ENCODE peak calls at places on chromosomes 13 and 19, in five cellular contexts. L, F, G, K and D are unnamed samples. For H3K4me1, the result is how much of the 10 kb centered on the place peaks cover.

GRCh38 chr13:75739244-75739868 is 103.2 kb downstream of the LMO7 start:
- DNase-seq in L (no peak), F (no peak), G (no peak), K (no peak), D (no peak)

GRCh38 chr13:112078216-112078615 is 11.3 kb downstream of the SOX1 start:
- DNase-seq in L (peak), F (no peak), G (no peak), K (no peak), D (no peak)

GRCh38 chr19:13984186-13984585 is 21.9 kb downstream of the RFX1 start:
- DNase-seq in L (peak), F (no peak), G (no peak), K (no peak), D (no peak)

GRCh38 chr19:1855040-1855827 is 7.0 kb upstream of the REXO1 start:
- DNase-seq in L (peak), F (peak), G (peak), K (peak), D (peak)

GRCh38 chr13:111183959-111184684 is 69.0 kb downstream of the ARHGEF7 start:
- DNase-seq in L (no peak), F (no peak), G (no peak), K (no peak), D (no peak)

GRCh38 chr13:106243011-106243410 is 292.5 kb downstream of the EFNB2 start:
- DNase-seq in L (no peak), F (no peak), G (no peak), K (no peak), D (no peak)

GRCh38 chr19:40453151-40453735 is 9.1 kb upstream of the SERTAD3 start:
- DNase-seq in L (no peak), F (no peak), G (no peak), K (no peak), D (no peak)

GRCh38 chr19:33492090-33492489 is 29.5 kb downstream of the PEPD start:
- DNase-seq in L (no peak), F (no peak), G (no peak), K (no peak), D (no peak)

GRCh38 chr19:47032171-47032811 is 12.7 kb downstream of the NPAS1 start:
- DNase-seq in L (peak), F (no peak), G (no peak), K (peak), D (no peak)

GRCh38 chr13:94674609-94675348 is 37.6 kb downstream of the SOX21 start:
- DNase-seq in L (peak), F (no peak), G (no peak), K (peak), D (no peak)

GRCh38 chr13:47327856-47328255 is 431.0 kb upstream of the HTR2A start:
- DNase-seq in L (no peak), F (no peak), G (no peak), K (no peak), D (no peak)

GRCh38 chr19:1394252-1395193 is 6.8 kb downstream of the GAMT start:
- DNase-seq in L (no peak), F (no peak), G (no peak), K (no peak), D (no peak)

GRCh38 chr13:106104281-106104901 is 431.1 kb downstream of the EFNB2 start:
- DNase-seq in L (peak), F (no peak), G (no peak), K (peak), D (no peak)

GRCh38 chr19:34574704-34575103 is 93.1 kb downstream of the WTIP start:
- DNase-seq in L (no peak), F (no peak), G (no peak), K (no peak), D (no peak)

GRCh38 chr19:2054763-2055162 is 3.7 kb upstream of the MKNK2 start:
- DNase-seq in L (no peak), F (no peak), G (no peak), K (no peak), D (peak)

GRCh38 chr13:113783482-113783881 is 24.5 kb downstream of the TMEM255B start:
- DNase-seq in L (no peak), F (no peak), G (no peak), K (peak), D (no peak)

GRCh38 chr13:31895687-31896086 is 135.9 kb upstream of the FRY start:
- DNase-seq in L (no peak), F (no peak), G (no peak), K (no peak), D (no peak)

GRCh38 chr13:99484405-99484981 is 16.8 kb upstream of the TM9SF2 start:
- DNase-seq in L (no peak), F (no peak), G (no peak), K (no peak), D (no peak)

GRCh38 chr19:33191501-33191900 is 2.6 kb upstream of the LRP3 start:
- DNase-seq in L (no peak), F (peak), G (no peak), K (no peak), D (no peak)

GRCh38 chr13:42412812-42413795 is 141.2 kb downstream of the AKAP11 start:
- DNase-seq in L (no peak), F (no peak), G (no peak), K (no peak), D (no peak)

GRCh38 chr13:49319555-49320350 is 72.0 kb downstream of the CDADC1 start:
- DNase-seq in L (no peak), F (no peak), G (no peak), K (no peak), D (peak)

GRCh38 chr13:112346173-112346898 is 29.8 kb upstream of the SPACA7 start:
- DNase-seq in L (peak), F (no peak), G (peak), K (no peak), D (no peak)

GRCh38 chr13:27592865-27593264 is 27.5 kb downstream of the LNX2 start:
- DNase-seq in L (no peak), F (no peak), G (no peak), K (no peak), D (no peak)

GRCh38 chr13:50037788-50038187 is 22.5 kb downstream of the KCNRG start:
- DNase-seq in L (no peak), F (no peak), G (no peak), K (no peak), D (no peak)

GRCh38 chr13:30739646-30740642 is 4.6 kb downstream of the ALOX5AP start:
- DNase-seq in L (peak), F (no peak), G (peak), K (peak), D (no peak)

GRCh38 chr13:111034811-111035210 is 80.3 kb upstream of the ARHGEF7 start:
- DNase-seq in L (no peak), F (no peak), G (no peak), K (no peak), D (no peak)

GRCh38 chr19:13978306-13978705 is 26.0 kb downstream of the DCAF15 start:
- DNase-seq in L (peak), F (peak), G (peak), K (no peak), D (peak)

GRCh38 chr19:8069116-8069973 is 16.8 kb downstream of the CCL25 start:
- DNase-seq in L (peak), F (no peak), G (no peak), K (peak), D (no peak)

GRCh38 chr13:69168436-69168835 is 939.2 kb upstream of the ATXN8OS start:
- DNase-seq in L (no peak), F (no peak), G (no peak), K (no peak), D (no peak)

DNA sequence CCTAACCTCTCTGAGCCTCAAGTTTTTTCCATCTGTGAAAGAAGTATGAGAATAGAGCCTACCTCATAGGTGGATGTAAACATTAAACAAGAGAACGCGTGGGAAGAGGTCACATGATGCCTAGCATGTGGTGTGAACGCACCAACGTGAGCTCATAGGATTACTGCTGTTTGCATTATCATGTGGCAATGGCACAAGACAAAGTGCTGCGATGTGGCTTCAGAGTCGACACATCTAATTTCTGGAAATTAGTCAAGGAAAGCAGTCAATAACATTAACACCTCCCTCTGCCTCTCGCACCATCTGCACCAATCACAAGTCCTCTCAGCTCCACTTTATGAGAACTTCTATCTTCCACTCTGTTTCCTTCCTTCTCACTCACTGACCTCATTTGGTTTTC is 489.7 kb downstream of the COG6 start:
- DNase-seq in L (no peak), F (no peak), G (no peak), K (no peak), D (no peak)
- H3K4me1 ChIP-seq in L (under half), F (under half), G (under half), K (under half), D (under half)

GRCh38 chr19:44799627-44800257 is 9.2 kb upstream of the BCAM start:
- DNase-seq in L (no peak), F (no peak), G (no peak), K (no peak), D (no peak)
- H3K27ac ChIP-seq in L (no peak), F (no peak), G (no peak), K (no peak), D (no peak)

DNA sequence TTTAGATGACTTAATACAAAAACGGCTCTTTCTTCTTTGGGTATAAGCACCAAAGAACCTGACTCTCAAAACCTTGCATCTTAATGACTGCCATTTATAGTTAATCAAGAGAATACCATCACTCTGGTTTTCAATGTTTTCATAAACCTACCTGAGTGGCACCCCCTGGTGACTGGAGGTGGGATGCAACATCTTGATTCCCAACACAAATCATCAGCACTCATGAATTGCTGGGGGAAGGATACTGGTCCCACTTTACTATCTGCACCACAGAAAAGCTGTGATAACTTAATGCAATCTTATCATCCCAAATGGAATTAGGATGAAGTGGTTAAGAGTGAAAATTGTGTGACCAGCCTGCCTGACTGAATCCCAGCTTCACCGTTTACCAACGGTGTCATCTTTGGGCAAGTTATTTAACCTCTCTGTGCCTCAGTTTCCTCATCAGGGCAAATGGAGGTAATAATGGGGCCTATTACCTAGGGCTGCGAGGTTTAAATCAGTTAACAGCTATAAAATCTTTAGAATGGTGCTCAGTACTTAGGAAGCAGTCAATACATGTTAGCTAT is 366.4 kb downstream of the KLF12 start:
- DNase-seq in L (peak), F (no peak), G (no peak), K (peak), D (no peak)
- TF ChIP-seq CTCF in L (peak), F (peak), G (no peak), K (peak), D (peak)

GRCh38 chr13:25927966-25928365 is 123.8 kb downstream of the SHISA2 start:
- DNase-seq in L (no peak), F (no peak), G (no peak), K (no peak), D (no peak)

GRCh38 chr13:25929816-25930215 is 122.0 kb downstream of the SHISA2 start:
- DNase-seq in L (no peak), F (no peak), G (no peak), K (no peak), D (no peak)

GRCh38 chr13:25932353-25932752 is 119.5 kb downstream of the SHISA2 start:
- DNase-seq in L (peak), F (no peak), G (no peak), K (no peak), D (no peak)

GRCh38 chr13:25928941-25929505 is 122.8 kb downstream of the SHISA2 start:
- DNase-seq in L (no peak), F (no peak), G (no peak), K (no peak), D (no peak)

GRCh38 chr13:25930655-25931054 is 121.2 kb downstream of the SHISA2 start:
- DNase-seq in L (peak), F (no peak), G (no peak), K (no peak), D (no peak)
- H3K4me1 ChIP-seq in L (half or more), F (under half), G (under half), K (under half), D (under half)